ENCODE peak calls at places on chromosomes 12 and 14, in nine cellular contexts. F, W, L, Q, I, T, E, Z and X are unnamed samples. For H3K4me1, the result is how much of the 10 kb centered on the place peaks cover.

GRCh38 chr14:49720744-49721143 is 27.8 kb downstream of the KLHDC1 start:
- DNase-seq in Q (no peak), I (no peak), W (no peak), E (no peak), L (no peak), F (no peak), Z (no peak), T (no peak), X (no peak)

GRCh38 chr12:66929121-66929520 is 250.2 kb upstream of the GRIP1 start:
- DNase-seq in Z (no peak), F (no peak), E (no peak), T (no peak), I (no peak), W (no peak), Q (no peak), L (no peak), X (no peak)

GRCh38 chr14:57574617-57575288 is 81.1 kb upstream of the CCDC198 start:
- DNase-seq in E (no peak), I (no peak), Q (no peak), T (no peak), Z (no peak), L (no peak), F (no peak), W (no peak), X (no peak)

GRCh38 chr12:7612851-7613250 is 52.9 kb downstream of the APOBEC1 start:
- DNase-seq in E (no peak), Q (no peak), T (no peak), W (no peak), L (no peak), F (no peak), Z (no peak), I (no peak), X (no peak)

GRCh38 chr12:54024127-54024526 is 4.1 kb upstream of the HOXC6 start:
- DNase-seq in I (no peak), E (no peak), Z (no peak), L (no peak), T (no peak), W (no peak), Q (no peak), F (no peak), X (no peak)

GRCh38 chr14:21039585-21040369 is 2.4 kb upstream of the RNASE7 start:
- DNase-seq in F (no peak), L (peak), I (peak), Q (peak), Z (peak), W (peak), E (no peak), T (peak), X (peak)

GRCh38 chr12:3101309-3102022 is 24.3 kb downstream of the TSPAN9 start:
- DNase-seq in Q (peak), W (no peak), E (no peak), Z (no peak), T (no peak), I (peak), F (no peak), L (peak), X (no peak)

GRCh38 chr14:74573421-74574091 is 38.5 kb downstream of the LTBP2 start:
- DNase-seq in Z (no peak), Q (peak), T (peak), L (peak), I (no peak), F (no peak), E (no peak), W (no peak), X (no peak)

GRCh38 chr12:71566655-71567054 is 97.0 kb downstream of the ZFC3H1 start:
- DNase-seq in W (no peak), F (no peak), Z (no peak), Q (no peak), E (no peak), I (no peak), L (no peak), T (no peak), X (no peak)

GRCh38 chr12:31756977-31757420 is 28.2 kb upstream of the AMN1 start:
- DNase-seq in W (no peak), L (peak), Q (peak), F (no peak), Z (no peak), I (no peak), T (peak), E (no peak), X (no peak)

GRCh38 chr14:59424707-59425106 is 40.5 kb downstream of the GPR135 start:
- DNase-seq in Q (no peak), T (no peak), F (no peak), E (peak), L (no peak), Z (no peak), I (no peak), W (no peak), X (no peak)

GRCh38 chr14:89853976-89854693 is 100.4 kb downstream of the EFCAB11 start:
- DNase-seq in Q (no peak), F (no peak), W (no peak), L (no peak), I (no peak), T (no peak), Z (no peak), E (no peak), X (no peak)

GRCh38 chr14:68501621-68502052 is 291.2 kb downstream of the ZFP36L1 start:
- DNase-seq in Q (no peak), T (no peak), F (no peak), L (no peak), Z (no peak), I (no peak), E (peak), W (no peak), X (no peak)

GRCh38 chr14:68501171-68501570 is 291.7 kb downstream of the ZFP36L1 start:
- DNase-seq in W (no peak), Z (no peak), I (no peak), F (no peak), E (no peak), L (no peak), Q (no peak), T (no peak), X (no peak)

GRCh38 chr14:68504861-68505260 is 288.0 kb downstream of the ZFP36L1 start:
- DNase-seq in Z (no peak), E (no peak), T (no peak), L (no peak), W (no peak), I (no peak), Q (no peak), F (no peak), X (no peak)

GRCh38 chr14:68503186-68503825 is 289.6 kb downstream of the ZFP36L1 start:
- DNase-seq in F (no peak), Q (no peak), I (no peak), Z (no peak), W (no peak), L (no peak), T (no peak), E (no peak), X (no peak)

DNA sequence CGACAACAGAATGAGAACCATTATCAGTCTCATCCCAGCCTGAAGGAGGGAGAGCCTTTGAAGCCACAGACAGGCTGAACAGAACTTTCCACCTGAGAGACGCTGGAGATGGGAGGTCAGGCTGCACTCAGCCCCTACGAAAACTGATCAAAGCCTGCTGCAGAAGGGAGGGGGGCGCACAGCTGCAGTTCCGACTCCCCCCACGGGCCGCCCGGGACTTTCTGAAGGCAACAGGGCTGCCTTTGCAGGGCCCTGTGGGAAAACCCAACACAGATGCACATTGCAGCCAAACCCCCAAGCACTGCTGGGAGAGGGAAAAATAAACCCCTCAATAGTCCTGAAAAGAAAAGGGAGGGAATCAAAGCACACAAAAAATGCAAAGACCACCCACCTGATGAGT is 290.7 kb downstream of the ZFP36L1 start:
- DNase-seq in W (no peak), I (no peak), T (no peak), Q (no peak), E (no peak), L (no peak), F (no peak), Z (no peak), X (no peak)
- H3K4me1 ChIP-seq in W (under half), I (under half), T (under half), Q (under half), E (under half), L (under half), F (under half), Z (under half), X (under half)

GRCh38 chr14:64714432-64715025 is 10.3 kb downstream of the PLEKHG3 start:
- DNase-seq in W (no peak), E (no peak), L (no peak), I (no peak), Z (no peak), T (no peak), Q (no peak), F (no peak), X (no peak)
- H3K4me1 ChIP-seq in W (under half), E (under half), L (under half), I (under half), Z (under half), T (under half), Q (half or more), F (half or more), X (half or more)

DNA sequence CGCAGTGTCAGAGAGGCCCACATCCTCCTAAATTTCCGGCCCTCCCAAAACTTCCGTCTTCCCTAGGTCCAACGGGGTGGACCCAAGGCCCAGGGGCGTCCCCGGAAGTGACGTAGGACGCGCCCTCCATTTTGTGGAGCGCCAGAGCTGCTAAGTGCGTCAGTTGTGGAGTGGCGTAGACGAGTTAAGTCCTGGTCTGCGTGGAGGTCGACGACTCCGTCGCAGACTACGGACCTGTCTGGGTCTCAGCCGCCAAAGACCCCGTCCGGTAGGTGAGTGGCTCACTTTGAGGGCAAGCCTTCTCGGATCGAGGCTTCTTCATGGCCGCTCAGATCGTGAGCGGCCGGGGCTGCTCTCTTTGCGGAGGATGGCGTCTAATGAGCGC is at the start of gene SRSF5:
- DNase-seq in Z (peak), E (peak), T (peak), W (peak), L (peak), Q (peak), I (peak), F (peak), X (peak)
- H3K4me1 ChIP-seq in Z (under half), E (under half), T (under half), W (under half), L (under half), Q (under half), I (under half), F (under half), X (under half)

DNA sequence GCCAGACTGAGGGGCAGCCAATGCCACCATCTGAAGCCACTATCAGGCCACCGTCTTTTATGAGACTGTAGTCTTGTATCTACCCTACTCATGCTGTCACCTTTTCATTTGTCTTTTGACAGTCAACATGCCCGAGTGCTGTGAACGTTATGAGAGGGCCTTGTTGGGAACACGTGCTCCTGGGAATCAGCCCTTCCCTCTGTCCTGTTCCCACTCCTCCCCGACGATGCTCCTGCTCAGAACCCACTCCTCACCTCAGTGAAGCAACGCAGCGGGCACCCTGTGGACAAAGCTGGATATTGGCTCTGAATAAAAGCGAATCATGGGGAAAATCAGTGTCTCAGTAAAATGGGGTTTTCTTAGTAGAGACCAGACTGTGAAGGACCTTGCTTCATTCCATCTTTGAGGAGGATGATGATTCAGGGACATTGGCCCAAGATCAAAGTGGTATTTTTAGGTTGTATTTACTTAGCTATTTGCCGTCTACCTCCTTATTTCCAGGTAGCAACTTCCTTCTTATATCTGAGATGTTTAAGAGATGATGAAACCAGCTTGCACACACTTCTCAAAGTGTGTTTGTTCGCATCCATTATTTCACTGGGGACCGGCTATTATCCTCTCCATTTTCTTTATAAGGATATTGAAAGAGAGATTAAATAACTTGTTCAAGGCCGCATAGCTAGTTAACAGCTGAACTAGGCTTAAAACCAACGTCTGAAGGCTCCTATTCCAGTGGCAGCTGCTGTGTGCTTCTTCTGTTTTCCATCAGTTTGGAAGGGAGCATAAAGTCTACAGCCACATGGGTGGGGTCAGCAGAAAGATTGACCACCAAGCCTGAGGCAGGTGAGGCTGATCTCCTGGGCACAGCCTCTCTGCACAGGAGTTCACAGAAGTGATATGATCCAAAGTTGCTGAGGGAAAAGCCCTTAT is 43.9 kb upstream of the CTDSP2 start:
- DNase-seq in W (no peak), F (no peak), Q (peak), Z (no peak), T (no peak), I (peak), E (no peak), L (peak), X (no peak)
- H3K4me1 ChIP-seq in W (half or more), F (under half), Q (under half), Z (under half), T (half or more), I (half or more), E (half or more), L (under half), X (under half)

GRCh38 chr12:84727964-84728363 is 184.6 kb downstream of the SLC6A15 start:
- DNase-seq in Q (peak), Z (no peak), E (no peak), I (no peak), T (peak), W (peak), F (no peak), L (peak), X (no peak)

GRCh38 chr12:84718901-84719300 is 193.7 kb downstream of the SLC6A15 start:
- DNase-seq in E (no peak), W (no peak), L (no peak), F (no peak), Q (no peak), T (no peak), I (no peak), Z (no peak), X (no peak)

GRCh38 chr12:84719997-84720396 is 192.6 kb downstream of the SLC6A15 start:
- DNase-seq in Q (no peak), E (no peak), I (no peak), L (no peak), Z (no peak), T (no peak), W (no peak), F (no peak), X (no peak)

GRCh38 chr12:84723988-84724387 is 188.6 kb downstream of the SLC6A15 start:
- DNase-seq in T (no peak), I (no peak), W (no peak), F (no peak), Z (no peak), L (no peak), Q (no peak), E (no peak), X (no peak)
- H3K4me1 ChIP-seq in T (under half), I (under half), W (under half), F (under half), Z (under half), L (under half), Q (under half), E (under half), X (under half)

GRCh38 chr14:76495983-76496382 is 120.0 kb downstream of the ESRRB start:
- DNase-seq in T (no peak), I (no peak), F (no peak), L (no peak), W (no peak), Z (no peak), Q (no peak), E (no peak), X (no peak)
- H3K4me1 ChIP-seq in T (under half), I (under half), F (under half), L (under half), W (under half), Z (under half), Q (under half), E (under half), X (under half)

GRCh38 chr12:44851586-44851985 is 24.5 kb downstream of the NELL2 start:
- DNase-seq in L (no peak), F (no peak), E (no peak), W (no peak), Q (no peak), T (no peak), Z (no peak), I (no peak), X (no peak)
- H3K4me1 ChIP-seq in L (under half), F (under half), E (under half), W (under half), Q (under half), T (under half), Z (under half), I (under half), X (half or more)

GRCh38 chr14:103544627-103545218 is 15.7 kb downstream of the TRMT61A start:
- DNase-seq in W (no peak), E (no peak), Z (no peak), F (no peak), I (no peak), Q (no peak), L (no peak), T (no peak), X (no peak)

GRCh38 chr14:103545219-103545914 is 16.4 kb downstream of the TRMT61A start:
- DNase-seq in T (no peak), E (no peak), L (no peak), Z (no peak), F (no peak), I (no peak), Q (no peak), W (no peak), X (no peak)

GRCh38 chr14:103546651-103547454 is 15.6 kb downstream of the BAG5 start:
- DNase-seq in Q (peak), T (peak), W (peak), E (peak), Z (peak), F (peak), L (peak), I (no peak), X (peak)

GRCh38 chr14:103547455-103547940 is 15.0 kb downstream of the BAG5 start:
- DNase-seq in W (no peak), Z (no peak), T (no peak), Q (no peak), E (no peak), F (no peak), I (no peak), L (no peak), X (no peak)

DNA sequence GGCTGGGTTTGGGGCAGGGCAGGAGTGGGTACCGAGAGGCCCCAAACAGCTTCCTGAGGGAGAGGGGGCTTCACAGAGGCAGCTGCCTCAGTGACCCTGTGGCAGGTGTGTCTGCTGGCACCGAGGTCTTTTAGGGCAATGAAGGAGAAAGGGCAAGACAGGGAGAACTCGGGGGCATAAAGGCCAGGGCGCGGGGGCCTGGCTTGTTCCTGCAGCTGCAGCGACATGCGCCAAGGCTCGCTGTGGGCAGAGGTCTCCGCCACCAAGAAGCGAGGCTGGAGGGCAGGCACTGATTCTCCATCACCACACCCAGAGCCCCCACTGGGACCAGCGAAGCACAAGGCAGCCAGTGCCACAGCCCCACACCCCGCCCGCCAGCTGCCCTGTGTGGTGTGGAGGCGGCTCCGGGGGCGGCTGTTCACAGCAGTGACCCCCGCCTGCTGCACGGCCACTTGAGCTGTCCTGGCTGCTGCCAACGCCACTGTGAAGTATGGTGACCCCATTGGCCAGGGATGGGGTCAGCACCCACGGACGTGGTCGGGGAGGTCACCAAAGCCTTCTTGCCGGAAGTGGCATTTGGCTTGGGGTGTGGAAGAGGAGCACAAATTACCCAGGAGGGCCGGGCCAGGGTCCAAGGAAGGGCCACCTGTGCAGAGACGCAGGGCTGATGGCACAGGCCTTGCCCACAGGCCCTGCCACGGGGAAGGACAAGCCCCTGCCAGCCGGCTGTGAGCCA is 16.4 kb downstream of the BAG5 start:
- DNase-seq in E (no peak), F (no peak), T (no peak), W (no peak), Q (no peak), Z (no peak), I (no peak), L (no peak), X (no peak)
- H3K4me1 ChIP-seq in E (half or more), F (under half), T (under half), W (under half), Q (under half), Z (under half), I (under half), L (under half), X (under half)